ENCODE peak calls at places on chromosomes 16 and 17, in four cellular contexts. D, F, W and S are unnamed samples.

GRCh38 chr17:72634621-72635020 is 457.9 kb downstream of the SLC39A11 start:
- DNase-seq in W (no peak), D (no peak), F (no peak), S (peak; percentile 51)

GRCh38 chr16:88317619-88317977 is 65.2 kb upstream of the ZNF469 start:
- DNase-seq in W (no peak), F (no peak), D (no peak), S (no peak)

GRCh38 chr17:19647697-19648474 is 665 bp upstream of the ALDH3A2 start:
- DNase-seq in W (peak; percentile 70), F (no peak), D (peak; percentile 97), S (peak; percentile 55)

GRCh38 chr17:38575781-38576180 is 30.0 kb downstream of the SRCIN1 start:
- DNase-seq in F (no peak), D (no peak), W (no peak), S (no peak)

GRCh38 chr16:20928774-20929411 is 28.3 kb downstream of the LYRM1 start:
- DNase-seq in D (no peak), F (no peak), W (no peak), S (no peak)

GRCh38 chr16:11903906-11904305 is 11.8 kb downstream of the GSPT1 start:
- DNase-seq in D (no peak), W (no peak), F (no peak), S (no peak)

GRCh38 chr16:48829361-48829760 is 219.4 kb upstream of the N4BP1 start:
- DNase-seq in D (no peak), F (no peak), W (no peak), S (no peak)

GRCh38 chr17:43710101-43710500 is 48.4 kb upstream of the MEOX1 start:
- DNase-seq in F (no peak), W (no peak), D (no peak), S (no peak)

GRCh38 chr17:79630821-79631639 is 20.2 kb upstream of the RBFOX3 start:
- DNase-seq in W (peak; percentile 4), F (no peak), D (no peak), S (no peak)

GRCh38 chr17:57782642-57783337 is 37.7 kb upstream of the CCDC182 start:
- DNase-seq in F (no peak), D (no peak), W (no peak), S (no peak)

GRCh38 chr16:22206847-22207714 is 1.0 kb downstream of the EEF2K start:
- DNase-seq in F (peak; percentile 45), D (peak; percentile 86), W (peak; percentile 86), S (peak; percentile 62)

GRCh38 chr17:60381958-60382357 is 10.0 kb downstream of the USP32 start:
- DNase-seq in F (no peak), W (no peak), D (no peak), S (no peak)

GRCh38 chr17:8859804-8860430 is 7.6 kb downstream of the PIK3R6 start:
- DNase-seq in D (no peak), W (no peak), F (no peak), S (no peak)